ENCODE peak calls at places on chromosomes 16 and 17, in six cellular contexts. F is heart left ventricle; K is stimulated activated CD4-positive, alpha-beta T cell treated with anti-CD3 and anti-CD28 coated beads, Interleukin-15, amount 100 ng/mL, for 24 hours; N is EL; M is mucosa of gallbladder; U is AG04450. V is an unnamed sample.

GRCh38 chr17:21380659-21381058 is 4.5 kb downstream of the KCNJ12 start:
- DNase-seq in F (no peak), K (no peak), N (no peak), M (no peak), U (no peak), V (no peak)

GRCh38 chr16:65119905-65120341 is 1.9 kb downstream of the CDH11 start:
- DNase-seq in F (no peak), K (no peak), N (peak), M (no peak), U (no peak), V (no peak)

GRCh38 chr16:52070341-52071057 is 476.4 kb downstream of the TOX3 start:
- DNase-seq in F (no peak), K (no peak), N (no peak), M (no peak), U (no peak), V (no peak)

GRCh38 chr17:58764373-58764772 is 8.7 kb downstream of the PPM1E start:
- DNase-seq in F (no peak), K (no peak), N (no peak), M (no peak), U (no peak), V (no peak)

GRCh38 chr16:11360581-11360980 is 15.3 kb downstream of the RMI2 start:
- DNase-seq in F (no peak), K (no peak), N (no peak), M (no peak), U (no peak), V (no peak)

GRCh38 chr17:55295411-55296170 is 30.8 kb downstream of the HLF start:
- DNase-seq in F (peak), K (peak), N (peak), M (peak), U (peak), V (peak)

GRCh38 chr17:14753383-14753782 is 452.5 kb downstream of the HS3ST3B1 start:
- DNase-seq in F (no peak), K (no peak), N (no peak), M (no peak), U (no peak), V (no peak)

GRCh38 chr17:46013502-46014165 is 14.6 kb downstream of the STH start:
- DNase-seq in F (no peak), K (no peak), N (peak), M (no peak), U (peak), V (no peak)

GRCh38 chr17:37519241-37519985 is 29.7 kb downstream of the DUSP14 start:
- DNase-seq in F (no peak), K (no peak), N (no peak), M (no peak), U (no peak), V (no peak)

GRCh38 chr17:44115585-44116415 is 7.6 kb downstream of the HDAC5 start:
- DNase-seq in F (no peak), K (peak), N (peak), M (no peak), U (no peak), V (no peak)

GRCh38 chr16:31002810-31003209 is 7.6 kb downstream of the STX1B start:
- DNase-seq in F (peak), K (no peak), N (no peak), M (no peak), U (no peak), V (no peak)

GRCh38 chr16:2489581-2489980 is 14.7 kb downstream of the TBC1D24 start:
- DNase-seq in F (no peak), K (no peak), N (no peak), M (no peak), U (no peak), V (no peak)

GRCh38 chr17:65170839-65171238 is 33.7 kb downstream of the RGS9 start:
- DNase-seq in F (peak), K (no peak), N (no peak), M (no peak), U (no peak), V (no peak)

GRCh38 chr17:15263206-15263579 is 1.9 kb downstream of the PMP22 start:
- DNase-seq in F (peak), K (no peak), N (peak), M (peak), U (peak), V (no peak)

GRCh38 chr17:75685508-75685907 is 18.4 kb downstream of the SAP30BP start:
- DNase-seq in F (no peak), K (no peak), N (no peak), M (no peak), U (no peak), V (no peak)

GRCh38 chr17:58085039-58085715 is 2.0 kb downstream of the DYNLL2 start:
- DNase-seq in F (no peak), K (no peak), N (no peak), M (no peak), U (no peak), V (no peak)

GRCh38 chr17:75273968-75274708 is 3.1 kb upstream of the MIF4GD start:
- DNase-seq in F (no peak), K (no peak), N (peak), M (no peak), U (no peak), V (no peak)

GRCh38 chr17:68709995-68710780 is 109.0 kb upstream of the FAM20A start:
- DNase-seq in F (no peak), K (no peak), N (peak), M (no peak), U (no peak), V (no peak)

GRCh38 chr17:44672479-44673093 is 16.3 kb downstream of the MEIOC start:
- DNase-seq in F (no peak), K (no peak), N (peak), M (no peak), U (no peak), V (peak)

GRCh38 chr17:27947005-27947406 is 53.8 kb upstream of the LYRM9 start:
- DNase-seq in F (no peak), K (no peak), N (no peak), M (no peak), U (no peak), V (no peak)

GRCh38 chr17:61806081-61806828 is 57.1 kb downstream of the BRIP1 start:
- DNase-seq in F (no peak), K (no peak), N (peak), M (no peak), U (no peak), V (no peak)

GRCh38 chr17:43517161-43517560 is 29.0 kb downstream of the ETV4 start:
- DNase-seq in F (no peak), K (no peak), N (no peak), M (no peak), U (no peak), V (no peak)

GRCh38 chr16:83733301-83733700 is 74.5 kb upstream of the HSBP1 start:
- DNase-seq in F (peak), K (no peak), N (no peak), M (no peak), U (peak), V (no peak)

GRCh38 chr16:19706846-19707245 is 11.2 kb downstream of the KNOP1 start:
- DNase-seq in F (no peak), K (no peak), N (no peak), M (no peak), U (no peak), V (no peak)

GRCh38 chr17:4708436-4708835 is 2.0 kb upstream of the ARRB2 start:
- DNase-seq in F (no peak), K (peak), N (no peak), M (peak), U (no peak), V (no peak)

GRCh38 chr17:61704935-61705449 is 114.0 kb upstream of the NACA2 start:
- DNase-seq in F (no peak), K (no peak), N (no peak), M (no peak), U (no peak), V (no peak)

GRCh38 chr17:1232331-1232730 is 37.9 kb upstream of the BHLHA9 start:
- DNase-seq in F (no peak), K (no peak), N (no peak), M (no peak), U (no peak), V (no peak)

GRCh38 chr17:9021158-9021984 is at the start of gene NTN1:
- DNase-seq in F (peak), K (peak), N (peak), M (no peak), U (no peak), V (peak)